ENCODE peak calls at places on chromosomes 3 and 15, in ten cellular contexts. One of them, this sample, is unnamed.

GRCh38 chr15:85168642-85169173 is 187.1 kb downstream of the PDE8A start:
- DNase-seq in adrenal gland: no peak
- DNase-seq in spleen: no peak
- DNase-seq in lower leg skin: no peak
- DNase-seq in K562: peak; percentile 34
- DNase-seq in ovary: no peak
- DNase-seq in heart left ventricle: no peak
- DNase-seq in H1: peak; percentile 82
- DNase-seq in GM12891: peak; percentile 35
- DNase-seq in tibial nerve: no peak
- DNase-seq in this sample: no peak

GRCh38 chr3:61331937-61332590 is 80.8 kb upstream of the FHIT start:
- DNase-seq in adrenal gland: no peak
- DNase-seq in spleen: no peak
- DNase-seq in lower leg skin: no peak
- DNase-seq in K562: no peak
- DNase-seq in ovary: no peak
- DNase-seq in heart left ventricle: no peak
- DNase-seq in H1: no peak
- DNase-seq in GM12891: no peak
- DNase-seq in tibial nerve: no peak
- DNase-seq in this sample: no peak

GRCh38 chr15:96011109-96011608 is 319.3 kb upstream of the NR2F2 start:
- DNase-seq in adrenal gland: no peak
- DNase-seq in spleen: no peak
- DNase-seq in lower leg skin: no peak
- DNase-seq in K562: no peak
- DNase-seq in ovary: no peak
- DNase-seq in heart left ventricle: no peak
- DNase-seq in H1: no peak
- DNase-seq in GM12891: no peak
- DNase-seq in tibial nerve: no peak
- DNase-seq in this sample: no peak

GRCh38 chr3:101193957-101194356 is 126.4 kb downstream of the IMPG2 start:
- DNase-seq in adrenal gland: no peak
- DNase-seq in spleen: no peak
- DNase-seq in lower leg skin: no peak
- DNase-seq in K562: no peak
- DNase-seq in ovary: no peak
- DNase-seq in heart left ventricle: no peak
- DNase-seq in H1: no peak
- DNase-seq in GM12891: no peak
- DNase-seq in tibial nerve: no peak
- DNase-seq in this sample: peak; percentile 13

GRCh38 chr15:25242957-25243799 is 195.6 kb downstream of the UBE3A start:
- DNase-seq in adrenal gland: peak; percentile 33
- DNase-seq in spleen: peak; percentile 59
- DNase-seq in lower leg skin: peak; percentile 76
- DNase-seq in K562: no peak
- DNase-seq in ovary: no peak
- DNase-seq in heart left ventricle: peak; percentile 11
- DNase-seq in H1: no peak
- DNase-seq in GM12891: no peak
- DNase-seq in tibial nerve: no peak
- DNase-seq in this sample: no peak

GRCh38 chr15:25933456-25934158 is 70.5 kb upstream of the ATP10A start:
- DNase-seq in adrenal gland: peak; percentile 88
- DNase-seq in spleen: peak; percentile 83
- DNase-seq in lower leg skin: peak; percentile 92
- DNase-seq in K562: peak; percentile 42
- DNase-seq in ovary: peak; percentile 12
- DNase-seq in heart left ventricle: peak; percentile 55
- DNase-seq in H1: peak; percentile 74
- DNase-seq in GM12891: no peak
- DNase-seq in tibial nerve: peak; percentile 36
- DNase-seq in this sample: no peak

GRCh38 chr15:48178612-48178931 is 477 bp upstream of the MYEF2 start:
- DNase-seq in adrenal gland: no peak
- DNase-seq in spleen: no peak
- DNase-seq in lower leg skin: no peak
- DNase-seq in K562: no peak
- DNase-seq in ovary: no peak
- DNase-seq in heart left ventricle: no peak
- DNase-seq in H1: no peak
- DNase-seq in GM12891: no peak
- DNase-seq in tibial nerve: no peak
- DNase-seq in this sample: no peak

GRCh38 chr15:96327155-96327741 is 3.3 kb upstream of the NR2F2 start:
- DNase-seq in adrenal gland: peak; percentile 56
- DNase-seq in spleen: no peak
- DNase-seq in lower leg skin: no peak
- DNase-seq in K562: peak; percentile 85
- DNase-seq in ovary: peak; percentile 36
- DNase-seq in heart left ventricle: no peak
- DNase-seq in H1: no peak
- DNase-seq in GM12891: no peak
- DNase-seq in tibial nerve: peak; percentile 65
- DNase-seq in this sample: peak; percentile 71

GRCh38 chr15:62163397-62163796 is 1.7 kb downstream of the C2CD4B start:
- DNase-seq in adrenal gland: no peak
- DNase-seq in spleen: no peak
- DNase-seq in lower leg skin: no peak
- DNase-seq in K562: no peak
- DNase-seq in ovary: no peak
- DNase-seq in heart left ventricle: no peak
- DNase-seq in H1: no peak
- DNase-seq in GM12891: no peak
- DNase-seq in tibial nerve: no peak
- DNase-seq in this sample: no peak

GRCh38 chr15:62165793-62166380 is 802 bp upstream of the C2CD4B start:
- DNase-seq in adrenal gland: no peak
- DNase-seq in spleen: no peak
- DNase-seq in lower leg skin: no peak
- DNase-seq in K562: no peak
- DNase-seq in ovary: no peak
- DNase-seq in heart left ventricle: peak; percentile 29
- DNase-seq in H1: no peak
- DNase-seq in GM12891: no peak
- DNase-seq in tibial nerve: no peak
- DNase-seq in this sample: no peak

GRCh38 chr15:62164500-62165028 is 521 bp downstream of the C2CD4B start:
- DNase-seq in adrenal gland: no peak
- DNase-seq in spleen: peak; percentile 76
- DNase-seq in lower leg skin: no peak
- DNase-seq in K562: no peak
- DNase-seq in ovary: no peak
- DNase-seq in heart left ventricle: peak; percentile 21
- DNase-seq in H1: peak; percentile 76
- DNase-seq in GM12891: no peak
- DNase-seq in tibial nerve: no peak
- DNase-seq in this sample: no peak

GRCh38 chr15:62163847-62164499 is 1.1 kb downstream of the C2CD4B start:
- DNase-seq in adrenal gland: no peak
- DNase-seq in spleen: peak; percentile 73
- DNase-seq in lower leg skin: no peak
- DNase-seq in K562: no peak
- DNase-seq in ovary: no peak
- DNase-seq in heart left ventricle: no peak
- DNase-seq in H1: peak; percentile 74
- DNase-seq in GM12891: no peak
- DNase-seq in tibial nerve: no peak
- DNase-seq in this sample: no peak

DNA sequence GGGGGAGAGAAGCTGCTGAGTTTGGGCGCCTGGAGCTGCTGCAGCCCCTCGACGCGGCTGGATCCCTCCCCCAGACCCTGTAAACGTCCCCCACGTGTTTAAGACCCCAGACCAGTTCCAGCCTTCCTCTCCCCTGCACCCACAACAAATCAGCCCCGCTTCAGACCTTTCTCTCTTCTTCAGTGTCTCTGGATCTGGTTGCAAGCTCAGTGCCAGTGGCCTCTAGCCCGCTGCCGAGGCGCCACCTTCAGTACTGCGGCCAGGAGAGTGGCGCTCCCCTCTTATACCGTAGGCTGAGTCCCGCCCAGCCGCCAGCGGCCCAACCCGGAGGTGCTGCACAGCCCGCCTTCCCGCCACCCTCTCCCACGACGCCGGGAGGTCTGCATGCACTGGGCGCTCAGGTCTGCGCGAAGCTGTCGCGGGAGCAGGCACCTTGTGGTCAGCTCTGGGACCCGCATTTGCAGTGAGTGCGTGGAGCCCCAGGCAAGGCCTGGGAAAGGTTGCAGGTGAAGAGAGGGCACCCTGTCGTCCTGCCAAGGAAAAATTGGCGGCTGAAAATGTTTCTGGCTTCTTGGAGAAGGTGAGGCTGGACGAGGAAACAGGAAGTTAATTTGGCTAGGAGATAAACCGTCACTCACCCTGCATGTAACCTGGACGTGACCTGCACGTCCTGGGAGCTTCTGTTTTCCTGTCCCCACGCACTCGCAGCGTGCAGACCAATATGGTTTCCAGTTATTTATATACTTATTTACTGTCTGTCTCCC is at the start of gene C2CD4B:
- DNase-seq in adrenal gland: peak; percentile 85
- DNase-seq in spleen: peak; percentile 81
- DNase-seq in lower leg skin: peak; percentile 91
- DNase-seq in K562: peak; percentile 9
- DNase-seq in ovary: no peak
- DNase-seq in heart left ventricle: peak; percentile 79
- DNase-seq in H1: peak; percentile 85
- DNase-seq in GM12891: no peak
- DNase-seq in tibial nerve: no peak
- DNase-seq in this sample: no peak
- TF ChIP-seq POLR2A in adrenal gland: peak; percentile 83
- TF ChIP-seq POLR2A in spleen: no peak
- TF ChIP-seq POLR2A in lower leg skin: no peak
- TF ChIP-seq POLR2A in K562: no peak
- TF ChIP-seq POLR2A in ovary: no peak
- TF ChIP-seq POLR2A in heart left ventricle: no peak
- TF ChIP-seq POLR2A in H1: peak; percentile 79
- TF ChIP-seq POLR2A in GM12891: no peak
- TF ChIP-seq POLR2A in tibial nerve: peak; percentile 32
- TF ChIP-seq POLR2A in this sample: no peak

DNA sequence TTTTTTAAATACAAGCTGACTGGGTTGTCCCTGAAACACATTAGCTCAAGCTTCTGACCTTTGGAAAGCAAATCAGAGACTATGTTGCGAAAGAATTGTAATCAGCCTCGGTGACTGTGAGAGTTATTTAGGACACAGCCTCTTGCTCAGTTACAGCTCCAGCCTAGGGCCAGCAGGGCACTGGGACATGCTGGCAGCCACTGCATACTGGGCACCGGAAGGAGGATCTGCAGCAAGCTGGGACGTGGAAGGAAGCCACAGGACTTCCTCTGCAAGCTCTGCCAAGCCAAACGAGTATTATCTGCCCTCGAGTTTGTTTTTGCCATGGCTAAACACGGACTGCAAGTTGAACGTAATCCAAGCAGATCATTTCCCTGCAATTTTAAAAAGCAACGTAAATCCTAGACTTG is 24.4 kb upstream of the COPG1 start:
- DNase-seq in adrenal gland: peak; percentile 97
- DNase-seq in spleen: peak; percentile 87
- DNase-seq in lower leg skin: peak; percentile 91
- DNase-seq in K562: no peak
- DNase-seq in ovary: peak; percentile 55
- DNase-seq in heart left ventricle: peak; percentile 87
- DNase-seq in H1: no peak
- DNase-seq in GM12891: no peak
- DNase-seq in tibial nerve: peak; percentile 59
- DNase-seq in this sample: peak; percentile 86
- TF ChIP-seq POLR2A in adrenal gland: no peak
- TF ChIP-seq POLR2A in spleen: no peak
- TF ChIP-seq POLR2A in lower leg skin: no peak
- TF ChIP-seq POLR2A in K562: no peak
- TF ChIP-seq POLR2A in ovary: no peak
- TF ChIP-seq POLR2A in heart left ventricle: no peak
- TF ChIP-seq POLR2A in H1: no peak
- TF ChIP-seq POLR2A in GM12891: no peak
- TF ChIP-seq POLR2A in tibial nerve: no peak
- TF ChIP-seq POLR2A in this sample: peak; percentile 55

GRCh38 chr3:56556908-56557814 is at the start of gene CCDC66:
- DNase-seq in adrenal gland: peak; percentile 97
- DNase-seq in spleen: peak; percentile 98
- DNase-seq in lower leg skin: peak; percentile 99
- DNase-seq in K562: peak; percentile 93
- DNase-seq in ovary: peak; percentile 92
- DNase-seq in heart left ventricle: peak; percentile 96
- DNase-seq in H1: peak; percentile 93
- DNase-seq in GM12891: peak; percentile 80
- DNase-seq in tibial nerve: peak; percentile 90
- DNase-seq in this sample: peak; percentile 87
- TF ChIP-seq POLR2A in adrenal gland: peak; percentile 92
- TF ChIP-seq POLR2A in spleen: peak; percentile 86
- TF ChIP-seq POLR2A in lower leg skin: no peak
- TF ChIP-seq POLR2A in K562: peak; percentile 89
- TF ChIP-seq POLR2A in ovary: peak; percentile 93
- TF ChIP-seq POLR2A in heart left ventricle: peak; percentile 78
- TF ChIP-seq POLR2A in H1: peak; percentile 98
- TF ChIP-seq POLR2A in GM12891: peak; percentile 93
- TF ChIP-seq POLR2A in tibial nerve: peak; percentile 72
- TF ChIP-seq POLR2A in this sample: peak; percentile 93

GRCh38 chr15:75452968-75453702 is 1.6 kb upstream of the SIN3A start:
- DNase-seq in adrenal gland: peak; percentile 77
- DNase-seq in spleen: peak; percentile 90
- DNase-seq in lower leg skin: peak; percentile 91
- DNase-seq in K562: peak; percentile 73
- DNase-seq in ovary: peak; percentile 56
- DNase-seq in heart left ventricle: peak; percentile 55
- DNase-seq in H1: peak; percentile 80
- DNase-seq in GM12891: no peak
- DNase-seq in tibial nerve: peak; percentile 42
- DNase-seq in this sample: no peak

GRCh38 chr15:75452364-75452967 is 976 bp upstream of the SIN3A start:
- DNase-seq in adrenal gland: peak; percentile 94
- DNase-seq in spleen: peak; percentile 94
- DNase-seq in lower leg skin: peak; percentile 97
- DNase-seq in K562: peak; percentile 91
- DNase-seq in ovary: peak; percentile 86
- DNase-seq in heart left ventricle: peak; percentile 85
- DNase-seq in H1: peak; percentile 76
- DNase-seq in GM12891: no peak
- DNase-seq in tibial nerve: peak; percentile 90
- DNase-seq in this sample: peak; percentile 48

GRCh38 chr15:75451202-75451673 is 252 bp downstream of the SIN3A start:
- DNase-seq in adrenal gland: no peak
- DNase-seq in spleen: peak; percentile 96
- DNase-seq in lower leg skin: no peak
- DNase-seq in K562: no peak
- DNase-seq in ovary: no peak
- DNase-seq in heart left ventricle: no peak
- DNase-seq in H1: no peak
- DNase-seq in GM12891: no peak
- DNase-seq in tibial nerve: no peak
- DNase-seq in this sample: no peak

GRCh38 chr15:75450307-75451201 is 936 bp downstream of the SIN3A start:
- DNase-seq in adrenal gland: peak; percentile 98
- DNase-seq in spleen: peak; percentile 100
- DNase-seq in lower leg skin: peak; percentile 100
- DNase-seq in K562: peak; percentile 98
- DNase-seq in ovary: peak; percentile 97
- DNase-seq in heart left ventricle: peak; percentile 97
- DNase-seq in H1: peak; percentile 95
- DNase-seq in GM12891: peak; percentile 49
- DNase-seq in tibial nerve: peak; percentile 93
- DNase-seq in this sample: peak; percentile 71

DNA sequence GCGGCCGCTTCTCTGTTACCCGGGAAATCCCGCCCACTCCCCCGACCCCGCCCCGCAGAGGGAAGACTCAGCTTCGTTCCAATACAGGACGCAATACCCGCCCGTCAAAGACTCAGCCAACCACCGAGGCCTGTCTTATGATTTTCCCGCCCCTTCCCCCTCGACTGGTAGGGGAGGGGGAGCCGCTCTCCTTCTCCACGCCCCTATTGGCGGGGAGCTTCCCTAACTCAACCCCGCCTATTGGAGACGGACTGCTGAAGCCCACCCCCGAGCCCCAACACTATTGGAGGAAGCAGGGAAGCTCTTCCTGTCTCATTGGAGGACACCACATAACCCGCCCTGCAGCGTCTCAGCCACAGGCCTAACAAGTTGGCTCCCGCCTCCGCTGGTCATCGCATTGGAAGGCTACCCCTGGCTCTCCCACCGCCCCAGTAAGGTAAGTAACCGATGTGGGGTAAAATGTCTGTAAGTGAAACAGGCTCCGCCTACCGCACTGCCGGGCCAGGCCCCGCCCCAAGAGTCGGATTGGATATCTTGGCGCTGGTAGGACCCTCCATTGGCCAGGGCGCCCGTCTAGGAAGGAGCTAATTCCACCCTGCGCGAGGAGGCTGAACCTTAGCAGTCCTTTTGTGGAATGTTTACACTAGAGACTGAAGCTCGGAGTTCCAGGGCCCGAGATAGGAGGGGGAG is at the start of gene SIN3A:
- DNase-seq in adrenal gland: peak; percentile 100
- DNase-seq in spleen: peak; percentile 99
- DNase-seq in lower leg skin: peak; percentile 100
- DNase-seq in K562: peak; percentile 99
- DNase-seq in ovary: peak; percentile 99
- DNase-seq in heart left ventricle: peak; percentile 99
- DNase-seq in H1: peak; percentile 95
- DNase-seq in GM12891: peak; percentile 60
- DNase-seq in tibial nerve: peak; percentile 99
- DNase-seq in this sample: peak; percentile 80
- TF ChIP-seq POLR2A in adrenal gland: no peak
- TF ChIP-seq POLR2A in spleen: peak; percentile 59
- TF ChIP-seq POLR2A in lower leg skin: no peak
- TF ChIP-seq POLR2A in K562: no peak
- TF ChIP-seq POLR2A in ovary: no peak
- TF ChIP-seq POLR2A in heart left ventricle: no peak
- TF ChIP-seq POLR2A in H1: no peak
- TF ChIP-seq POLR2A in GM12891: no peak
- TF ChIP-seq POLR2A in tibial nerve: peak; percentile 85
- TF ChIP-seq POLR2A in this sample: peak; percentile 10

This sample was measured in H54.